ENCODE peak calls at places on chromosomes 7 and 10, in four cellular contexts. S is epithelial cell of esophagus, F is uterus, K is foreskin fibroblast. V is an unnamed sample.

GRCh38 chr7:2814682-2815522 is 29.2 kb downstream of the GNA12 start:
- DNase-seq in S (no peak), F (no peak), K (no peak), V (no peak)

GRCh38 chr10:101224060-101224909 is 5.0 kb downstream of the LBX1 start:
- DNase-seq in S (no peak), F (no peak), K (no peak), V (no peak)

GRCh38 chr10:61452655-61453641 is at the start of gene TMEM26:
- DNase-seq in S (no peak), F (peak; percentile 81), K (peak; percentile 60), V (peak; percentile 76)

GRCh38 chr10:97503413-97503812 is 4.7 kb downstream of the UBTD1 start:
- DNase-seq in S (no peak), F (no peak), K (no peak), V (no peak)

GRCh38 chr10:71999360-72000072 is 35.3 kb downstream of the CHST3 start:
- DNase-seq in S (peak; percentile 31), F (peak; percentile 95), K (peak; percentile 79), V (no peak)

GRCh38 chr7:12475362-12476063 is 71.8 kb upstream of the VWDE start:
- DNase-seq in S (peak; percentile 78), F (no peak), K (peak; percentile 87), V (no peak)

GRCh38 chr10:7872041-7872442 is 53.7 kb downstream of the TAF3 start:
- DNase-seq in S (peak; percentile 15), F (no peak), K (peak; percentile 30), V (no peak)

GRCh38 chr7:44797329-44798258 is 1.1 kb downstream of the PPIA start:
- DNase-seq in S (peak; percentile 97), F (peak; percentile 85), K (peak; percentile 95), V (peak; percentile 87)

GRCh38 chr10:26628395-26628794 is 69.1 kb upstream of the PDSS1 start:
- DNase-seq in S (no peak), F (no peak), K (no peak), V (no peak)

GRCh38 chr10:26626066-26626465 is 71.4 kb upstream of the PDSS1 start:
- DNase-seq in S (no peak), F (no peak), K (no peak), V (no peak)

GRCh38 chr10:26624017-26624416 is 73.5 kb upstream of the PDSS1 start:
- DNase-seq in S (no peak), F (no peak), K (no peak), V (no peak)

GRCh38 chr10:26622891-26623290 is 74.6 kb upstream of the PDSS1 start:
- DNase-seq in S (peak; percentile 10), F (no peak), K (no peak), V (no peak)

GRCh38 chr10:26627320-26627719 is 70.2 kb upstream of the PDSS1 start:
- DNase-seq in S (no peak), F (no peak), K (no peak), V (no peak)
- TF ChIP-seq CTCF in S (peak; percentile 26), F (no peak), K (no peak), V (peak; percentile 43)

GRCh38 chr7:148535227-148535626 is 55.3 kb upstream of the C7orf33 start:
- DNase-seq in S (peak; percentile 47), F (no peak), K (no peak), V (no peak)
- TF ChIP-seq CTCF in S (no peak), F (no peak), K (no peak), V (no peak)

DNA sequence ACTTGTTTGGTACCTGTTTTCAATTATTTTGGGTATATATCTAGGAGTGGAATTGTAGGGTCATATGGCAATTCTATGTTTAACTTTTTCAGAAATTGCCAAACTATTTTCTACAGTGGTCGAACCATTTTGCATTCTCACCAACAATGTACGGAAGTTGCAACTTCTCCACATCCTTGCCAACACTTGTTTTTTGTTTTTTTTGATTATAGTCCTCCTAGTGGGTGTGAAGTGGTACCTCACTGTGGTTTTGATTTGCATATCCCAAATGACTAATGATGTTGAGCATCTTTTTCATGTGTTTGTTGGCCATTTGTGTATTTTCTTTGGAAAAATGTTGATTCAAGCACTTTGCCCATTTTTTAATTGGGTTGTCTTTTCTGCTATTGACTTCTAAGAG is 122.1 kb downstream of the RPS24 start:
- DNase-seq in S (no peak), F (no peak), K (no peak), V (no peak)
- TF ChIP-seq CTCF in S (no peak), F (no peak), K (no peak), V (peak; percentile 60)

DNA sequence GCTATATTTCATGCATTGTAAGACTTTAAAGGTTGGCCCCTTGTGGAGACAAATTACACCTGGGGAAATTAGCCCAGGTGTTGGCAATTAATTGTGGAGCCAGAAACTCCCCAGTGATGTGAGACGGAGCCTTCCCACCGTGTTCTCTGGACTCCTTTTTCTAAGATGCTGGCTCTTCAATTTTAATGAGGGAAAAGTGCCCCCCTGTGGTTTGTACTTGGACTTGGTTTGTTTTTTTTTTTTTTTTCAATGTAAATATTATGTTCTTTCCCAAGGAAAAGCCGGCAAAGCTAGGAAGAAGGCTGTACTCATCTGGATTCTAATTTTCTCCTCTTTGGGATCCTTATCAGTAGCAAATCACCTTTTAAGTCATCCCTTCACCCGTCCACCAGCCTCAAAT is 20.2 kb upstream of the ST8SIA6 start:
- DNase-seq in S (peak; percentile 23), F (no peak), K (peak; percentile 44), V (no peak)
- TF ChIP-seq CTCF in S (peak; percentile 6), F (no peak), K (no peak), V (peak; percentile 34)

GRCh38 chr10:90712529-90712928 is 145.3 kb downstream of the HTR7 start:
- DNase-seq in S (no peak), F (no peak), K (no peak), V (no peak)
- TF ChIP-seq CTCF in S (no peak), F (no peak), K (no peak), V (no peak)